ENCODE peak calls at places on chromosomes 5 and 9, in nine cellular contexts. Y, M, H, S, I, V, T, D and E are unnamed samples. For H3K4me1, the result is how much of the 10 kb centered on the place peaks cover.

GRCh38 chr9:14887149-14887548 is 23.1 kb downstream of the FREM1 start:
- DNase-seq in V (no peak), D (no peak), T (no peak), S (no peak), H (no peak), I (peak), M (no peak), Y (no peak), E (no peak)

GRCh38 chr5:172412724-172413260 is 41.5 kb downstream of the SH3PXD2B start:
- DNase-seq in V (no peak), D (no peak), Y (no peak), M (peak), I (peak), H (peak), S (peak), T (peak), E (peak)

GRCh38 chr9:111036068-111036789 is 2.0 kb downstream of the LPAR1 start:
- DNase-seq in S (peak), Y (no peak), D (no peak), I (peak), T (peak), V (no peak), H (peak), M (no peak), E (peak)

GRCh38 chr5:38916802-38917201 is 71.0 kb downstream of the OSMR start:
- DNase-seq in I (no peak), T (no peak), V (no peak), M (no peak), D (no peak), H (no peak), S (no peak), Y (no peak), E (no peak)

GRCh38 chr5:37926732-37927131 is 86.9 kb upstream of the GDNF start:
- DNase-seq in T (no peak), I (no peak), V (no peak), D (no peak), Y (no peak), M (no peak), H (no peak), S (no peak), E (no peak)

GRCh38 chr5:174082286-174082685 is 36.8 kb downstream of the NSG2 start:
- DNase-seq in I (no peak), D (no peak), S (no peak), V (no peak), M (no peak), H (no peak), T (no peak), Y (no peak), E (no peak)

GRCh38 chr9:13181652-13182051 is 97.8 kb downstream of the MPDZ start:
- DNase-seq in T (no peak), V (no peak), D (no peak), S (no peak), I (no peak), H (no peak), Y (peak), M (no peak), E (peak)

GRCh38 chr9:123997665-123998277 is 13.8 kb upstream of the LHX2 start:
- DNase-seq in V (no peak), I (peak), M (no peak), Y (no peak), H (peak), S (peak), T (no peak), D (no peak), E (peak)

GRCh38 chr9:21576331-21577189 is 94.4 kb upstream of the IFNE start:
- DNase-seq in H (no peak), Y (no peak), S (no peak), D (no peak), V (no peak), I (no peak), T (peak), M (peak), E (no peak)

DNA sequence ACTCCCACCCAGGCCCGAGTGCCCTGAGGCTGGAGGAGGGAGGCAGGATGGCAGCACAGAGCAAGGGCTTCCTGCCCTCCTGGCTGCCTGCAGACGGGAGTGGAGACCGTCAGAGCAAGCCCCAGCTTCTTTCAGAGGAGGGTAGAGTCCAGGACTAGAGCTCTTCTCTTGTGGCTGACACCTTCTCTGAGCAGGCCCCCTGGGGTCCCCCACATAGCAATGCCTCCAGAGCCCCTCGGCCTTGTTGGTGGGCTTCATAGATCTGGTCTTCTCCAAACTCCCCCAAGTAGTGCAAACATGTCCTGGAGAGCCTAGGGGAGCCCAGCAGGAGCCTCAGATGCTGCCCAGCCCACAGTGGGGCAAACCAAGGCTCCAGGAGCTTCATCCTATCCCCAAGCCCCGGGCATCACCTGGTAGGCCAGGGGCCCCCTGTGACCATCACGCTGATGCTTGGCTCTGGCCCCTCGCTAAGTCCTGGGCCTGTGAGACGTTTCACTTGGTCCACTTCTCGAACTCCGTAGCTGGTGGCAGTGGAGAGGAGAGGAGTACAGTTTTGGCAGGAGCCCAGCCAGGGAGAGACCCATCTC is 2.0 kb downstream of the MZB1 start:
- DNase-seq in S (no peak), T (no peak), H (no peak), V (no peak), I (no peak), Y (no peak), D (peak), M (no peak), E (no peak)
- H3K4me3 ChIP-seq in S (no peak), T (no peak), H (no peak), V (no peak), I (peak), Y (peak), D (peak), M (no peak), E (no peak)

GRCh38 chr5:52989781-52990530 is 804 bp downstream of the ITGA2 start:
- DNase-seq in T (peak), D (no peak), S (peak), I (peak), V (no peak), H (peak), Y (peak), M (peak), E (no peak)
- TF ChIP-seq CTCF in T (no peak), D (no peak), S (peak), I (peak), V (no peak), H (no peak), Y (peak), M (peak), E (peak)

DNA sequence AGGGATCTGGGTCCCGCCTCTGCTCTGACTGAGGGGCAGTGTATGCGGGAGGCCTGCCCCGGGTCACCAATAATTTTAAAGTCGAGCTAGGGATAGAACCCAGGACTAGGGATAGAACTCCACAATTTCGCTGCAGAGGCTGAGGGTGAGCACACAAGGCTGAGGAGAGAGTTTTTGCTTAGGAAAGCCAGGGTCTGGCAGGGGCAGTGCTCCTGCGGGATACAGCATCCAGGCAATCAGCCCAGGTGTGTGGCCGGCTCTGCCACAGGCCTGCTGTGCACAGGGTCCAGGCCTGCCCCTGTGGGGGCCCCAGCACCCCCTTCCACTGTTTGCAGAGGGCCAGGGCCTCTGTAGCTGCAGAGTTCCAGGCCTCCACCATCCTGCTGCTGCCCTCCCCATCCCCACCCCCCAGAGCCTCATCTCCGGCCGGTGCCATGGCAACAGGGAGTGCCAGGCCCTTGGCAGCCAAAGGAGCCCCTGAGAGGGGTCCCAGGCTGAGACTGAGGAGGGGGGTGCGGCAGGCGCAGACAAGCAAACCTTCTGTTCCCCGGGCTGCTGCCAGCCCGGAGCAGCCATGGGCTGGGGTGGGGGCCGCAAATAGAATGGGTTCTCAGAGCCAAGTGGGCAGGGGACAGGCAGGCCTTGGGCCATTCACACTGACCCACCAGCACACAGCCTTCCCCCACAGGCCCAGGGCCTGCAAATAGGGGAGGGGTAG is 8.6 kb downstream of the PDGFRB start:
- DNase-seq in I (no peak), H (no peak), T (no peak), M (no peak), V (no peak), S (no peak), Y (no peak), D (no peak), E (no peak)
- H3K4me1 ChIP-seq in I (under half), H (under half), T (under half), M (under half), V (under half), S (half or more), Y (under half), D (under half), E (under half)

DNA sequence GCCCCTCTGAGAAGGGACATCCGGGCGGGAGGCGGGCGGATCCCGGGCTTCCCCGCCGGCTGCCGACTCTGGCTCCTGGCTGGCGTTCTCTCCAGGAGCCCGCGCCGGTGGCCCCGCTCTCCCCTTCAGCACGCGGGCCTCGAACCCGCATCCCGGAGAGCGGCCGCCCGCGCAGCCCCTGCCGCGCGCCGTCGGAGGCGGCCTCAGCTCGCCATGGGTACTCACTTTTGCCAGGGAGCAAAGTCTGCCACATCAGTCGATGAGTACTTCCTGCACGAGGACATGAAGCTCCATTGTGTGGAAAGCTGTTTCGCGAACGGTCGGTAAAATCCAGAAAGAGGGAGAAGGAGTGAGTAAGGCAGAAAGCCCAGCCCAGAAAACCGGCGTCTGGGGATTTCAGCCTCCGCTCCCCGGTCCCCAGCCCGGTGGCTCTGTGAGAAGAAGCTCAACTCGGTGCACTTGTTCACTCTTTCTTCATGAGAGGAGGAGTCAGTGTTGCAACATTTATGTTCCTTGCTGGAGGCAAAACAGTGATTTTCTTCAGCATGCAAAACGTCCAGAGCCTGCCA is at the start of gene PRLR:
- DNase-seq in S (peak), T (peak), M (no peak), V (no peak), D (no peak), I (peak), Y (no peak), H (peak), E (peak)
- H3K4me3 ChIP-seq in S (peak), T (peak), M (no peak), V (peak), D (no peak), I (peak), Y (peak), H (peak), E (peak)

GRCh38 chr5:177496111-177497010 is 1.0 kb downstream of the PDLIM7 start:
- DNase-seq in M (peak), V (no peak), H (no peak), S (peak), Y (peak), I (no peak), D (peak), T (peak), E (peak)

GRCh38 chr5:177495243-177496060 is 2.0 kb downstream of the PDLIM7 start:
- DNase-seq in Y (no peak), I (peak), H (no peak), T (peak), D (peak), V (no peak), M (peak), S (peak), E (no peak)

GRCh38 chr5:177498013-177498847 is 826 bp upstream of the PDLIM7 start:
- DNase-seq in I (no peak), Y (no peak), H (no peak), D (no peak), T (peak), S (no peak), V (no peak), M (no peak), E (no peak)

GRCh38 chr5:177497011-177497296 is 450 bp downstream of the PDLIM7 start:
- DNase-seq in T (no peak), D (no peak), M (no peak), H (no peak), S (no peak), V (no peak), I (no peak), Y (no peak), E (no peak)

DNA sequence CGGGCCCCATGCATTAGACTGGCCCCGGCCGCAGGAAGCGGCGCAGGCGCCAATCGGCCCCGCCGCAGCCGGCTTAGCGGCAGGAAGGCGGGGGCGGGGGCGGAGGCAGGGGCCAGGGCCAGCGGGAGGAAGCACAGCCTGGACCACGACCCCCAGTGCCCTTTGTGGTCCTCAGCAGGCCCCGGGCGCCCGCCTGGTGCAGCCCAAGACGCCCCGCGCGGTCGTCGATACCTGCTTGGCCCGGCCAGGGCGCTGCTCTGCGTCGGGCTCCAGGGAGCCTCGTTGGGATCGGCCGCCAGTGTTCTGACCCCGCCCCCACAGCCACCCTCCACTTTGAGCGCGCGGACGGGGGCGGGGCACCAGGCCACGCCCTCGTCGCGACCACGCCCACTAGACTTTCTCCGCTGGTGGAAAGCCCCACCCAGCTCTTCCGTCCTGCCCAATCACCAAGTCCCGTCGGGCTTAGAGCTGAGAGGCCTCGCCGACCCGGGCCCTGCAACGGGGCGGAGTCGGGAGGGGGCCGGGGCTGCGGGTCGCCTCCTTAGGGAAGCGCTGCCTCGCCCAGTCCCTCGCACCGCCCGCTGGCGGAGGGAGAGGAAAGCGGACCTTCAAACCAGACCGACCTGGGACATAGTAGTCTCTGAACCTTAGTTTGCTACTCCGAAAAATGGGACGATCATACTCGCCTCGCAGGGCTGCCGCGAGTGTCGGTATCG is at the start of gene PDLIM7:
- DNase-seq in H (peak), V (peak), M (peak), T (peak), S (peak), Y (peak), D (peak), I (peak), E (peak)
- TF ChIP-seq CTCF in H (no peak), V (no peak), M (no peak), T (no peak), S (peak), Y (no peak), D (no peak), I (no peak), E (no peak)